ENCODE peak calls at places on chromosome 6, in four cellular contexts. O, T, H and I are unnamed samples.

GRCh38 chr6:81767163-81768000 is 14.9 kb upstream of the TENT5A start:
- DNase-seq in O (no peak), T (no peak), H (peak; percentile 42), I (no peak)

GRCh38 chr6:98921038-98921437 is 26.7 kb downstream of the FBXL4 start:
- DNase-seq in O (no peak), T (no peak), H (no peak), I (no peak)

GRCh38 chr6:42049116-42049809 is 1.1 kb upstream of the TAF8 start:
- DNase-seq in O (no peak), T (no peak), H (no peak), I (no peak)

GRCh38 chr6:162726997-162727346 is 594 bp downstream of the PRKN start:
- DNase-seq in O (no peak), T (no peak), H (no peak), I (no peak)

GRCh38 chr6:11785449-11785951 is 6.9 kb upstream of the ADTRP start:
- DNase-seq in O (no peak), T (no peak), H (no peak), I (no peak)

GRCh38 chr6:14912226-14912625 is 333.6 kb upstream of the JARID2 start:
- DNase-seq in O (no peak), T (no peak), H (no peak), I (no peak)

GRCh38 chr6:39184906-39185580 is 44.2 kb downstream of the KCNK5 start:
- DNase-seq in O (no peak), T (no peak), H (no peak), I (no peak)

GRCh38 chr6:119856136-119856535 is 506.6 kb upstream of the MAN1A1 start:
- DNase-seq in O (no peak), T (no peak), H (no peak), I (no peak)

GRCh38 chr6:12969933-12970332 is 253.4 kb downstream of the PHACTR1 start:
- DNase-seq in O (no peak), T (no peak), H (no peak), I (no peak)

GRCh38 chr6:139402935-139403386 is 28.5 kb upstream of the CITED2 start:
- DNase-seq in O (no peak), T (no peak), H (no peak), I (no peak)

GRCh38 chr6:162713926-162714759 is 13.4 kb downstream of the PRKN start:
- DNase-seq in O (no peak), T (no peak), H (no peak), I (no peak)

GRCh38 chr6:43970913-43971775 is 156.1 kb downstream of the MRPL14 start:
- DNase-seq in O (peak; percentile 72), T (no peak), H (no peak), I (no peak)

GRCh38 chr6:43973351-43973750 is 153.9 kb downstream of the MRPL14 start:
- DNase-seq in O (no peak), T (no peak), H (no peak), I (no peak)

GRCh38 chr6:43971776-43972126 is 155.5 kb downstream of the MRPL14 start:
- DNase-seq in O (no peak), T (no peak), H (no peak), I (no peak)

GRCh38 chr6:43972179-43972914 is 154.9 kb downstream of the MRPL14 start:
- DNase-seq in O (no peak), T (no peak), H (no peak), I (no peak)

DNA sequence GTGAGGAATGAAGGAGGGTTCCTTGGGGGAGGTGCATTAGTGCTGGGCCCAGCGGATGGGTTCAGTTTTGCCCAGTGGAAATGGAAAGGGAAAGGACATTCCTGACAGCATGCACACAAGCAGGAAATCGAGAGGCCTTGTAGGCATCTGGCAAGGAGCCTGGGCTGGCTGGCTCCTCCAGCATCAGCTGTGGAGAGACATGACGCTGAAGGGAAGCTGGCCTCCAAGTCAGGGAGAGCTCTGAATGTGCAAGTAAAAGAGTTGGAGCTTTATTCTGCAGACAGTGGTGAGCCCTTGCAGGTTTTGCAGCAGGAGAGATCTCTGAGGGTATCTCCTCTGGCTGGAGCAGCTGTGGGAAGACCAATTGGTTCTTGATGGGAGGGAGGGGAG is 154.3 kb downstream of the MRPL14 start:
- DNase-seq in O (no peak), T (no peak), H (no peak), I (no peak)
- TF ChIP-seq TCF7L2 in O (no peak), T (no peak), H (no peak), I (no peak)

GRCh38 chr6:107815846-107816245 is 8.3 kb downstream of the SCML4 start:
- DNase-seq in O (no peak), T (no peak), H (no peak), I (no peak)

GRCh38 chr6:107813555-107814194 is 10.4 kb downstream of the SCML4 start:
- DNase-seq in O (no peak), T (no peak), H (no peak), I (no peak)

GRCh38 chr6:107812370-107812769 is 11.7 kb downstream of the SCML4 start:
- DNase-seq in O (no peak), T (no peak), H (no peak), I (no peak)

GRCh38 chr6:107809966-107810365 is 14.1 kb downstream of the SCML4 start:
- DNase-seq in O (no peak), T (no peak), H (no peak), I (no peak)

DNA sequence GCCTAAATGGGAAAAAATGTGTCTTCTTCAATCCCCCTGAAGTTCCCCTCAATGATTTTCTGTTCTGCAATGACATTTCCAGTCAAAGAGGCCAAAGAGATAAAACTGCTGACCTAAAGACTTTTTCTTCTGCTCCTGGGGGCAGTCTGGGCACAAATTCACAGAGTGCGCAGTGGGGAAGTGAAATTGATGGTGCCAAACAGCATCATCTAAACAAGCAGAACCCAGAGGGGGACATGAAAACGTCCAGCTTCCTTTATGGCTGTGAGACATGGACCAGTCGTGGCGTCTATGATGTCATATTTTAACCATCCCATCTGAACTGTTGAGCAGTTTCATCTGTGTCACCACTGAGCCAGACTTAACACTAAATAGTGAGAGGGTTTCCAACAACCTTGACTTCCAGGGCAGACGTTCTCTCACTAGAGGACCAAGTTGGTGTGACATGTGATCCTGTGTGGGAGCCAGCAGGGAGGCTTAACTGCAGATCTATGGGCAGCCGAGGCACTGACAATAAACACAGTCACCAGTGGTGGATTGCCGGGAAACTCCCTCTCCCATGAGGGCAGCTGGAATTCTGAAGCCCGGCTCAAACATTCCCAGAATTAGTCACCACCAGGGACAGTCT is 12.4 kb downstream of the SCML4 start:
- DNase-seq in O (no peak), T (no peak), H (no peak), I (no peak)
- TF ChIP-seq TCF7L2 in O (no peak), T (no peak), H (no peak), I (no peak)

DNA sequence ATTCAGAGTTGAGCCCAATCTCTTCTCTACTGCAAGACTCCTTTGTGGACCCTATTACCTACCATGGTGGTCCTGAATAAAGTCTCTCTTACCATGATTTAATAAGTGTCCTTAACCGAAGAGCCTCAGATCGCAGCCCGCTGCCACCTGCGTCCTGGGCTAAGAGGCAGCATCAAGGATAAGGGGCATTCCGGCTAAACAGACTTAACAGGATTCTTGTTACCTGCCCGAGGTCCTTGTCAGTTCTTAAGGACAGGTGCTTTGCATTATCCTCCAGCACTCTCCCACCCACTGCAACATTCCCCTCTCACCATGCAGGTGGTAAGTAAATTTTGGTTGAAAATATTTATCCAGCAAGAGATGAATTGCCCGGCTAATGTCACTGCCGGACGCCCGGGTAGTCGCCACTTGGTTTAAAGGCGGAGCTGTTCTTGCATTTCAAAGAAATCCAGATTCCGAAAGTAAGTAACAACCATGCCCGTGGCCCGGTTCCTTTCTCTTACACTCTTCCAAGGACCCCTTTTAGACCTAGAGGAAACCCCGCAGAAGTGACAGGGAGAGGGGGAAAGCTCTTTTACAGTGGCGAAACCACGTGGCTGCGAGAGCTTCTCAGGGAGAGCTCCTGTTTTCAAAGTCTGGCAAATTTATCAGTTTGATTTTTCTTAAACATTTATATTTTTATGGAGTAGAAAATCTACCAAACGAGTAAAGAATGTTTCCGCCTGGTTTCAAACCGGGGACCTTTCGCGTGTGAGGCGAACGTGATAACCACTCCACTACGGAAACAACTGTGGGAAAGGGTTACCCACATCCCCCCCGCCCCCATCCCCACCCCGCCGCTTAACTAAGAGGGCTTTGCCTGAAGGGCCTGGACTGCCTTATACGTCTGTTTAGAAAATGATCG is 41.9 kb upstream of the PRSS16 start:
- DNase-seq in O (peak; percentile 53), T (no peak), H (no peak), I (no peak)
- TF ChIP-seq TCF7L2 in O (no peak), T (no peak), H (no peak), I (no peak)

GRCh38 chr6:122770835-122771601 is 8.5 kb upstream of the FABP7 start:
- DNase-seq in O (no peak), T (no peak), H (peak; percentile 25), I (no peak)
- TF ChIP-seq TCF7L2 in O (no peak), T (no peak), H (no peak), I (no peak)

DNA sequence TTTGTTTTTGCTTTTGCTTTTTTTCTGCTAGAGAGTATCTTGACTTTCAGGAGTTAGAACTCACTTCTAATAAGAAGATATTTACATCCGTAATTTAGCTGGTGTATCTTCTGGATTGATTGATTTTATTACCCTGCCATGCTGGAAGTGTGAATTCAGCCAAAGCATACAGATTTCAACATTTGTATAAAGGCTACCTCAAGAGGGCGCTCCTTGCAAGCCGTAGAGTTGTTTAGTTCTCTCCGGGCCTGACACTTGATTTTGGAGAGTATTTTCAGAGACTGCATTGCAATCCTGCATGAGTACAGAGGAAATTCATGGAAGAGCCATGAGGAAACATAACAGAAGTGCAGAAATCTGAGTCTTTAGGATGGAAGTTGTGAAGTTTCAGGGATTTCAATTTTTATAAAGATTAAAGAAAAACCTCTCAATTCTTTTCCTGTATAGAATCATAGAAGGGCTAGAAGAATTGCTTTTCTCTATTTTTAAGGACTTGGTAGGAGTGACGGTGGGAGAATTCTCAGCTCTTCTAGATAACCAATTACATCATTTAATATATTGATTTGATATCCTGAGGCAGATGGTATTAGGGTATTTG is 66.7 kb upstream of the TIAM2 start:
- DNase-seq in O (peak; percentile 73), T (peak; percentile 43), H (peak; percentile 73), I (peak; percentile 49)
- TF ChIP-seq TCF7L2 in O (no peak), T (no peak), H (no peak), I (no peak)